ENCODE peak calls at places on chromosome 1, in nine cellular contexts. One of them, this sample, is unnamed.

GRCh38 chr1:8597455-8597854 is 220.0 kb downstream of the RERE start:
- DNase-seq in colonic mucosa: no peak
- DNase-seq in A673: no peak
- DNase-seq in fibroblast of lung: peak; percentile 32
- DNase-seq in endodermal cell: no peak
- DNase-seq in CD8-positive, alpha-beta memory T cell: no peak
- DNase-seq in neural progenitor cell: no peak
- DNase-seq in CD8-positive, alpha-beta T cell: no peak
- DNase-seq in transverse colon: no peak
- DNase-seq in this sample: no peak

GRCh38 chr1:20837554-20838192 is 50.6 kb upstream of the HP1BP3 start:
- DNase-seq in CD8-positive, alpha-beta memory T cell: no peak
- DNase-seq in fibroblast of lung: peak; percentile 12
- DNase-seq in neural progenitor cell: no peak
- DNase-seq in colonic mucosa: no peak
- DNase-seq in A673: no peak
- DNase-seq in transverse colon: no peak
- DNase-seq in CD8-positive, alpha-beta T cell: no peak
- DNase-seq in endodermal cell: no peak
- DNase-seq in this sample: no peak

GRCh38 chr1:94093996-94094395 is 27.0 kb downstream of the ABCA4 start:
- DNase-seq in transverse colon: no peak
- DNase-seq in colonic mucosa: no peak
- DNase-seq in A673: no peak
- DNase-seq in endodermal cell: peak; percentile 67
- DNase-seq in CD8-positive, alpha-beta memory T cell: no peak
- DNase-seq in neural progenitor cell: no peak
- DNase-seq in fibroblast of lung: no peak
- DNase-seq in CD8-positive, alpha-beta T cell: no peak
- DNase-seq in this sample: no peak

GRCh38 chr1:199010492-199010891 is 371.7 kb downstream of the PTPRC start:
- DNase-seq in colonic mucosa: no peak
- DNase-seq in transverse colon: no peak
- DNase-seq in CD8-positive, alpha-beta T cell: no peak
- DNase-seq in endodermal cell: no peak
- DNase-seq in CD8-positive, alpha-beta memory T cell: no peak
- DNase-seq in A673: no peak
- DNase-seq in fibroblast of lung: no peak
- DNase-seq in neural progenitor cell: no peak
- DNase-seq in this sample: peak; percentile 3

GRCh38 chr1:222654849-222655248 is 37.0 kb downstream of the MIA3 start:
- DNase-seq in CD8-positive, alpha-beta memory T cell: peak; percentile 88
- DNase-seq in A673: peak; percentile 9
- DNase-seq in transverse colon: peak; percentile 50
- DNase-seq in fibroblast of lung: no peak
- DNase-seq in neural progenitor cell: no peak
- DNase-seq in colonic mucosa: peak; percentile 29
- DNase-seq in endodermal cell: no peak
- DNase-seq in CD8-positive, alpha-beta T cell: peak; percentile 75
- DNase-seq in this sample: peak; percentile 87

GRCh38 chr1:56070601-56071000 is 508.8 kb downstream of the PLPP3 start:
- DNase-seq in A673: no peak
- DNase-seq in endodermal cell: no peak
- DNase-seq in neural progenitor cell: no peak
- DNase-seq in fibroblast of lung: peak; percentile 86
- DNase-seq in transverse colon: no peak
- DNase-seq in colonic mucosa: no peak
- DNase-seq in CD8-positive, alpha-beta memory T cell: no peak
- DNase-seq in CD8-positive, alpha-beta T cell: no peak
- DNase-seq in this sample: no peak

GRCh38 chr1:7540816-7541215 is 230.3 kb upstream of the VAMP3 start:
- DNase-seq in transverse colon: no peak
- DNase-seq in endodermal cell: peak; percentile 34
- DNase-seq in CD8-positive, alpha-beta memory T cell: peak; percentile 17
- DNase-seq in A673: no peak
- DNase-seq in colonic mucosa: no peak
- DNase-seq in fibroblast of lung: no peak
- DNase-seq in CD8-positive, alpha-beta T cell: no peak
- DNase-seq in neural progenitor cell: no peak
- DNase-seq in this sample: no peak

GRCh38 chr1:67535474-67535873 is 105.3 kb upstream of the SERBP1 start:
- DNase-seq in endodermal cell: peak; percentile 93
- DNase-seq in CD8-positive, alpha-beta T cell: no peak
- DNase-seq in colonic mucosa: peak; percentile 87
- DNase-seq in neural progenitor cell: peak; percentile 67
- DNase-seq in transverse colon: peak; percentile 89
- DNase-seq in A673: peak; percentile 82
- DNase-seq in fibroblast of lung: peak; percentile 88
- DNase-seq in CD8-positive, alpha-beta memory T cell: no peak
- DNase-seq in this sample: no peak

GRCh38 chr1:163201906-163202305 is 810 bp downstream of the RGS5 start:
- DNase-seq in CD8-positive, alpha-beta T cell: no peak
- DNase-seq in fibroblast of lung: no peak
- DNase-seq in endodermal cell: no peak
- DNase-seq in A673: no peak
- DNase-seq in neural progenitor cell: no peak
- DNase-seq in transverse colon: no peak
- DNase-seq in colonic mucosa: no peak
- DNase-seq in CD8-positive, alpha-beta memory T cell: no peak
- DNase-seq in this sample: no peak

GRCh38 chr1:28058168-28058567 is 30.2 kb downstream of the EYA3 start:
- DNase-seq in fibroblast of lung: no peak
- DNase-seq in CD8-positive, alpha-beta memory T cell: no peak
- DNase-seq in CD8-positive, alpha-beta T cell: no peak
- DNase-seq in A673: no peak
- DNase-seq in neural progenitor cell: no peak
- DNase-seq in transverse colon: no peak
- DNase-seq in colonic mucosa: no peak
- DNase-seq in endodermal cell: no peak
- DNase-seq in this sample: no peak

GRCh38 chr1:203425668-203425999 is 50.0 kb upstream of the PRELP start:
- DNase-seq in CD8-positive, alpha-beta memory T cell: no peak
- DNase-seq in A673: no peak
- DNase-seq in CD8-positive, alpha-beta T cell: no peak
- DNase-seq in neural progenitor cell: no peak
- DNase-seq in endodermal cell: no peak
- DNase-seq in fibroblast of lung: peak; percentile 75
- DNase-seq in transverse colon: no peak
- DNase-seq in colonic mucosa: no peak
- DNase-seq in this sample: no peak

GRCh38 chr1:98034505-98034904 is 113.7 kb upstream of the DPYD start:
- DNase-seq in CD8-positive, alpha-beta T cell: no peak
- DNase-seq in A673: no peak
- DNase-seq in neural progenitor cell: peak; percentile 6
- DNase-seq in fibroblast of lung: no peak
- DNase-seq in CD8-positive, alpha-beta memory T cell: no peak
- DNase-seq in transverse colon: no peak
- DNase-seq in colonic mucosa: no peak
- DNase-seq in endodermal cell: no peak
- DNase-seq in this sample: no peak

GRCh38 chr1:47568763-47569162 is 130.9 kb downstream of the FOXD2 start:
- DNase-seq in CD8-positive, alpha-beta T cell: no peak
- DNase-seq in endodermal cell: no peak
- DNase-seq in colonic mucosa: no peak
- DNase-seq in fibroblast of lung: no peak
- DNase-seq in transverse colon: no peak
- DNase-seq in CD8-positive, alpha-beta memory T cell: peak; percentile 4
- DNase-seq in neural progenitor cell: no peak
- DNase-seq in A673: no peak
- DNase-seq in this sample: no peak

GRCh38 chr1:24442764-24443163 is 27.2 kb downstream of the NIPAL3 start:
- DNase-seq in A673: no peak
- DNase-seq in CD8-positive, alpha-beta T cell: no peak
- DNase-seq in transverse colon: no peak
- DNase-seq in endodermal cell: no peak
- DNase-seq in CD8-positive, alpha-beta memory T cell: no peak
- DNase-seq in colonic mucosa: no peak
- DNase-seq in fibroblast of lung: peak; percentile 47
- DNase-seq in neural progenitor cell: no peak
- DNase-seq in this sample: no peak

GRCh38 chr1:162236201-162236600 is 140.5 kb downstream of the SPATA46 start:
- DNase-seq in A673: no peak
- DNase-seq in endodermal cell: no peak
- DNase-seq in CD8-positive, alpha-beta T cell: no peak
- DNase-seq in transverse colon: no peak
- DNase-seq in CD8-positive, alpha-beta memory T cell: no peak
- DNase-seq in neural progenitor cell: no peak
- DNase-seq in colonic mucosa: no peak
- DNase-seq in fibroblast of lung: no peak
- DNase-seq in this sample: no peak

GRCh38 chr1:22914633-22915217 is 57.9 kb downstream of the LACTBL1 start:
- DNase-seq in CD8-positive, alpha-beta memory T cell: no peak
- DNase-seq in colonic mucosa: no peak
- DNase-seq in fibroblast of lung: no peak
- DNase-seq in transverse colon: no peak
- DNase-seq in neural progenitor cell: peak; percentile 26
- DNase-seq in endodermal cell: peak; percentile 64
- DNase-seq in CD8-positive, alpha-beta T cell: no peak
- DNase-seq in A673: no peak
- DNase-seq in this sample: no peak

GRCh38 chr1:43541141-43541540 is 10.5 kb downstream of the PTPRF start:
- DNase-seq in CD8-positive, alpha-beta T cell: no peak
- DNase-seq in colonic mucosa: no peak
- DNase-seq in transverse colon: no peak
- DNase-seq in CD8-positive, alpha-beta memory T cell: no peak
- DNase-seq in A673: no peak
- DNase-seq in endodermal cell: no peak
- DNase-seq in fibroblast of lung: no peak
- DNase-seq in neural progenitor cell: no peak
- DNase-seq in this sample: no peak

GRCh38 chr1:31955917-31956736 is 18.0 kb upstream of the PTP4A2 start:
- DNase-seq in endodermal cell: peak; percentile 87
- DNase-seq in colonic mucosa: peak; percentile 80
- DNase-seq in CD8-positive, alpha-beta memory T cell: peak; percentile 87
- DNase-seq in neural progenitor cell: peak; percentile 50
- DNase-seq in transverse colon: peak; percentile 86
- DNase-seq in fibroblast of lung: peak; percentile 100
- DNase-seq in A673: peak; percentile 80
- DNase-seq in CD8-positive, alpha-beta T cell: peak; percentile 72
- DNase-seq in this sample: peak; percentile 76

GRCh38 chr1:31952825-31953220 is 14.7 kb upstream of the PTP4A2 start:
- DNase-seq in transverse colon: no peak
- DNase-seq in A673: no peak
- DNase-seq in colonic mucosa: no peak
- DNase-seq in CD8-positive, alpha-beta memory T cell: no peak
- DNase-seq in neural progenitor cell: no peak
- DNase-seq in CD8-positive, alpha-beta T cell: no peak
- DNase-seq in fibroblast of lung: no peak
- DNase-seq in endodermal cell: no peak
- DNase-seq in this sample: no peak

GRCh38 chr1:31957701-31958674 is 19.8 kb upstream of the PTP4A2 start:
- DNase-seq in CD8-positive, alpha-beta T cell: no peak
- DNase-seq in A673: no peak
- DNase-seq in CD8-positive, alpha-beta memory T cell: peak; percentile 56
- DNase-seq in endodermal cell: no peak
- DNase-seq in neural progenitor cell: no peak
- DNase-seq in transverse colon: no peak
- DNase-seq in fibroblast of lung: no peak
- DNase-seq in colonic mucosa: no peak
- DNase-seq in this sample: no peak

GRCh38 chr1:31951276-31951675 is 13.1 kb upstream of the PTP4A2 start:
- DNase-seq in fibroblast of lung: no peak
- DNase-seq in CD8-positive, alpha-beta memory T cell: no peak
- DNase-seq in colonic mucosa: no peak
- DNase-seq in neural progenitor cell: no peak
- DNase-seq in A673: no peak
- DNase-seq in transverse colon: no peak
- DNase-seq in CD8-positive, alpha-beta T cell: no peak
- DNase-seq in endodermal cell: no peak
- DNase-seq in this sample: no peak

DNA sequence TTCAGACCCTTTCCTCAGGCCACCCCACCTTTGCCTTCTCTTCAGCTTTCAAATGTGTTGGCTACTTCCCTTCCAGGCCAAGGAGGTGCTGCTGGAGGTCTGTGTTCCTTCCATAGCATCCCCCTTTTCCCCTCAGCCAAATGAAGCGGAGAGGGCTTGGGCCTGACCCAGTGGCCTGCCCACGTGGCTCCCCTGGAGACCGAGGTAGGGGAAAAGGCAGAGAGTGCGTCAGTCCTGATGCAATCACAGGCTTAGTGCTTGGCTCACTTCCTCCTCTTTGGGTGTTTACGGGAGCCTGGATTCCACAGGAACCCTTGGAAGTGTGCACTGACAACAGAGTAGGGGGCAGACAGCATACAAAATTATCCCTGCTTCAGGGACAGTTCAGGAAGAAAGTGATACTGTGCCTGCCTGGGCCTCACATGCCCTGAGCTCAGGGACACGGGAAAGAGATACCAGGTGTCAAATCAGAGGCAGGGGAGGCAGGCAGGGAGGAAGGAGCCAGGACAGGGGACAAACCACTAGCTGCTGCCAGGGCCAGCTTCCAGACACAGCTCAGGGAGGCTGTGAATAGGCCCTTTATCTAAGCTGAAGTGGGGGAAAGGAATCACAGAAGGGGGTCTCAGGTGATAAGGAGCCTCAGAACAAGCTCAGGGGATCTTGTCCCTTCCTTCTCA is 16.6 kb upstream of the PTP4A2 start:
- DNase-seq in transverse colon: peak; percentile 82
- DNase-seq in CD8-positive, alpha-beta memory T cell: no peak
- DNase-seq in endodermal cell: peak; percentile 90
- DNase-seq in CD8-positive, alpha-beta T cell: no peak
- DNase-seq in colonic mucosa: peak; percentile 77
- DNase-seq in neural progenitor cell: peak; percentile 42
- DNase-seq in fibroblast of lung: peak; percentile 99
- DNase-seq in A673: peak; percentile 43
- DNase-seq in this sample: no peak
- H3K4me1 ChIP-seq in transverse colon: peaks cover 24% of the 10 kb centered on the region
- H3K4me1 ChIP-seq in CD8-positive, alpha-beta memory T cell: peaks cover 45% of the 10 kb centered on the region
- H3K4me1 ChIP-seq in endodermal cell: peaks cover 20% of the 10 kb centered on the region
- H3K4me1 ChIP-seq in CD8-positive, alpha-beta T cell: peaks cover 22% of the 10 kb centered on the region
- H3K4me1 ChIP-seq in colonic mucosa: peaks cover 21% of the 10 kb centered on the region
- H3K4me1 ChIP-seq in neural progenitor cell: peaks cover 22% of the 10 kb centered on the region
- H3K4me1 ChIP-seq in fibroblast of lung: peaks cover 11% of the 10 kb centered on the region
- H3K4me1 ChIP-seq in A673: peaks cover 18% of the 10 kb centered on the region
- H3K4me1 ChIP-seq in this sample: peaks cover 62% of the 10 kb centered on the region

GRCh38 chr1:161066694-161067093 is 3.0 kb downstream of the ARHGAP30 start:
- DNase-seq in CD8-positive, alpha-beta memory T cell: no peak
- DNase-seq in endodermal cell: no peak
- DNase-seq in A673: no peak
- DNase-seq in fibroblast of lung: no peak
- DNase-seq in CD8-positive, alpha-beta T cell: no peak
- DNase-seq in neural progenitor cell: no peak
- DNase-seq in colonic mucosa: no peak
- DNase-seq in transverse colon: no peak
- DNase-seq in this sample: no peak
- H3K27ac ChIP-seq in CD8-positive, alpha-beta memory T cell: peak overlapping the region; percentile 10
- H3K27ac ChIP-seq in endodermal cell: no peak overlapping the region
- H3K27ac ChIP-seq in A673: no peak overlapping the region
- H3K27ac ChIP-seq in fibroblast of lung: no peak overlapping the region
- H3K27ac ChIP-seq in CD8-positive, alpha-beta T cell: peak overlapping the region; percentile 28
- H3K27ac ChIP-seq in neural progenitor cell: no peak overlapping the region
- H3K27ac ChIP-seq in colonic mucosa: no peak overlapping the region
- H3K27ac ChIP-seq in transverse colon: no peak overlapping the region
- H3K27ac ChIP-seq in this sample: peak overlapping the region; percentile 93

GRCh38 chr1:119008483-119009299 is 20.5 kb upstream of the TBX15 start:
- DNase-seq in endodermal cell: peak; percentile 79
- DNase-seq in transverse colon: no peak
- DNase-seq in neural progenitor cell: peak; percentile 58
- DNase-seq in CD8-positive, alpha-beta memory T cell: no peak
- DNase-seq in A673: peak; percentile 71
- DNase-seq in colonic mucosa: peak; percentile 49
- DNase-seq in CD8-positive, alpha-beta T cell: no peak
- DNase-seq in fibroblast of lung: peak; percentile 74
- DNase-seq in this sample: no peak
- H3K4me3 ChIP-seq in endodermal cell: peak overlapping the region; percentile 22
- H3K4me3 ChIP-seq in transverse colon: no peak overlapping the region
- H3K4me3 ChIP-seq in neural progenitor cell: peak overlapping the region; percentile 28
- H3K4me3 ChIP-seq in CD8-positive, alpha-beta memory T cell: no peak overlapping the region
- H3K4me3 ChIP-seq in A673: peak overlapping the region; percentile 14
- H3K4me3 ChIP-seq in colonic mucosa: peak overlapping the region; percentile 0
- H3K4me3 ChIP-seq in CD8-positive, alpha-beta T cell: no peak overlapping the region
- H3K4me3 ChIP-seq in fibroblast of lung: peak overlapping the region; percentile 43
- H3K4me3 ChIP-seq in this sample: no peak overlapping the region

GRCh38 chr1:241221319-241221718 is 135.7 kb downstream of the RGS7 start:
- DNase-seq in endodermal cell: no peak
- DNase-seq in A673: no peak
- DNase-seq in colonic mucosa: no peak
- DNase-seq in CD8-positive, alpha-beta T cell: no peak
- DNase-seq in fibroblast of lung: no peak
- DNase-seq in transverse colon: no peak
- DNase-seq in neural progenitor cell: no peak
- DNase-seq in CD8-positive, alpha-beta memory T cell: no peak
- DNase-seq in this sample: no peak
- H3K4me1 ChIP-seq in endodermal cell: no peaks in the 10 kb centered on the region
- H3K4me1 ChIP-seq in A673: no peaks in the 10 kb centered on the region
- H3K4me1 ChIP-seq in colonic mucosa: no peaks in the 10 kb centered on the region
- H3K4me1 ChIP-seq in CD8-positive, alpha-beta T cell: no peaks in the 10 kb centered on the region
- H3K4me1 ChIP-seq in fibroblast of lung: no peaks in the 10 kb centered on the region
- H3K4me1 ChIP-seq in transverse colon: no peaks in the 10 kb centered on the region
- H3K4me1 ChIP-seq in neural progenitor cell: no peaks in the 10 kb centered on the region
- H3K4me1 ChIP-seq in CD8-positive, alpha-beta memory T cell: no peaks in the 10 kb centered on the region
- H3K4me1 ChIP-seq in this sample: no peaks in the 10 kb centered on the region

This sample was measured in CD4-positive, alpha-beta memory T cell.